ENCODE peak calls at places on chromosomes 11 and 22, in four cellular contexts. K is coronary artery, Z is GM23338, U is progenitor cell of endocrine pancreas. A is an unnamed sample.

GRCh38 chr11:66892926-66893325 is 36.1 kb downstream of the LRFN4 start:
- DNase-seq in K (no peak), Z (no peak), U (no peak), A (no peak)

GRCh38 chr22:10781571-10782403 is 4746.2 kb upstream of the OR11H1 start:
- DNase-seq in K (no peak), Z (no peak), U (no peak), A (no peak)

GRCh38 chr11:57294225-57295131 is 30.3 kb downstream of the TNKS1BP1 start:
- DNase-seq in K (no peak), Z (no peak), U (no peak), A (no peak)

GRCh38 chr22:44573451-44573850 is 75.4 kb upstream of the RTL6 start:
- DNase-seq in K (no peak), Z (no peak), U (no peak), A (no peak)

GRCh38 chr11:134794192-134794591 is 382.1 kb upstream of the B3GAT1 start:
- DNase-seq in K (no peak), Z (no peak), U (no peak), A (no peak)

GRCh38 chr11:70243912-70244652 is 26.4 kb upstream of the PPFIA1 start:
- DNase-seq in K (no peak), Z (no peak), U (no peak), A (no peak)

GRCh38 chr11:103529217-103529684 is 420.0 kb downstream of the DYNC2H1 start:
- DNase-seq in K (no peak), Z (no peak), U (no peak), A (no peak)

GRCh38 chr11:4543561-4543960 is 1.4 kb upstream of the OR52M1 start:
- DNase-seq in K (no peak), Z (no peak), U (no peak), A (no peak)

GRCh38 chr11:70278994-70279393 is 8.5 kb downstream of the PPFIA1 start:
- DNase-seq in K (no peak), Z (no peak), U (no peak), A (no peak)

GRCh38 chr22:27283714-27284113 is 517.8 kb downstream of the MN1 start:
- DNase-seq in K (no peak), Z (no peak), U (no peak), A (no peak)

GRCh38 chr11:122601131-122602125 is 54.1 kb upstream of the UBASH3B start:
- DNase-seq in K (no peak), Z (no peak), U (no peak), A (no peak)

GRCh38 chr11:101860694-101861371 is 54.0 kb upstream of the CEP126 start:
- DNase-seq in K (no peak), Z (peak; percentile 88), U (no peak), A (no peak)

GRCh38 chr11:116375221-116375620 is 397.6 kb downstream of the BUD13 start:
- DNase-seq in K (no peak), Z (peak; percentile 20), U (no peak), A (no peak)

GRCh38 chr11:76120513-76121081 is 85.7 kb downstream of the WNT11 start:
- DNase-seq in K (no peak), Z (peak; percentile 75), U (no peak), A (no peak)

GRCh38 chr11:91871791-91872190 is 352.8 kb upstream of the FAT3 start:
- DNase-seq in K (no peak), Z (no peak), U (no peak), A (no peak)

GRCh38 chr11:122108192-122108799 is 7.7 kb downstream of the BLID start:
- DNase-seq in K (no peak), Z (peak; percentile 81), U (no peak), A (no peak)

GRCh38 chr11:64239662-64240466 is 1.0 kb upstream of the FKBP2 start:
- DNase-seq in K (no peak), Z (no peak), U (no peak), A (peak; percentile 95)

GRCh38 chr11:64238999-64239398 is 1.9 kb upstream of the FKBP2 start:
- DNase-seq in K (no peak), Z (no peak), U (no peak), A (no peak)

GRCh38 chr11:64235427-64236161 is 1.2 kb downstream of the VEGFB start:
- DNase-seq in K (no peak), Z (no peak), U (no peak), A (no peak)

GRCh38 chr11:64238076-64238475 is 2.8 kb upstream of the FKBP2 start:
- DNase-seq in K (no peak), Z (no peak), U (no peak), A (no peak)

GRCh38 chr11:64237484-64237951 is 3.1 kb downstream of the VEGFB start:
- DNase-seq in K (no peak), Z (no peak), U (no peak), A (no peak)
- TF ChIP-seq CTCF in K (no peak), Z (no peak), U (no peak), A (no peak)

GRCh38 chr11:119999220-119999619 is 138.7 kb downstream of the TRIM29 start:
- DNase-seq in K (no peak), Z (peak; percentile 59), U (no peak), A (no peak)
- TF ChIP-seq CTCF in K (no peak), Z (peak; percentile 51), U (no peak), A (no peak)

GRCh38 chr11:46382644-46383403 is 1.4 kb downstream of the MDK start:
- DNase-seq in K (no peak), Z (peak; percentile 89), U (no peak), A (peak; percentile 22)
- TF ChIP-seq CTCF in K (no peak), Z (peak; percentile 84), U (peak; percentile 70), A (peak; percentile 34)

GRCh38 chr11:8336356-8337114 is 72.9 kb upstream of the LMO1 start:
- DNase-seq in K (no peak), Z (no peak), U (no peak), A (no peak)

GRCh38 chr11:8337396-8337795 is 73.7 kb upstream of the LMO1 start:
- DNase-seq in K (no peak), Z (no peak), U (no peak), A (no peak)

GRCh38 chr11:8339592-8340022 is 75.9 kb upstream of the LMO1 start:
- DNase-seq in K (no peak), Z (no peak), U (no peak), A (no peak)

GRCh38 chr11:8337115-8337386 is 73.4 kb upstream of the LMO1 start:
- DNase-seq in K (no peak), Z (no peak), U (no peak), A (no peak)

GRCh38 chr11:8338138-8338537 is 74.5 kb upstream of the LMO1 start:
- DNase-seq in K (no peak), Z (peak; percentile 74), U (peak; percentile 39), A (no peak)
- TF ChIP-seq CTCF in K (peak; percentile 23), Z (peak; percentile 89), U (peak; percentile 72), A (peak; percentile 86)

GRCh38 chr11:125871391-125872137 is 15.9 kb upstream of the HYLS1 start:
- DNase-seq in K (no peak), Z (peak; percentile 86), U (peak; percentile 41), A (no peak)
- TF ChIP-seq CTCF in K (peak; percentile 30), Z (peak; percentile 78), U (peak; percentile 68), A (no peak)

DNA sequence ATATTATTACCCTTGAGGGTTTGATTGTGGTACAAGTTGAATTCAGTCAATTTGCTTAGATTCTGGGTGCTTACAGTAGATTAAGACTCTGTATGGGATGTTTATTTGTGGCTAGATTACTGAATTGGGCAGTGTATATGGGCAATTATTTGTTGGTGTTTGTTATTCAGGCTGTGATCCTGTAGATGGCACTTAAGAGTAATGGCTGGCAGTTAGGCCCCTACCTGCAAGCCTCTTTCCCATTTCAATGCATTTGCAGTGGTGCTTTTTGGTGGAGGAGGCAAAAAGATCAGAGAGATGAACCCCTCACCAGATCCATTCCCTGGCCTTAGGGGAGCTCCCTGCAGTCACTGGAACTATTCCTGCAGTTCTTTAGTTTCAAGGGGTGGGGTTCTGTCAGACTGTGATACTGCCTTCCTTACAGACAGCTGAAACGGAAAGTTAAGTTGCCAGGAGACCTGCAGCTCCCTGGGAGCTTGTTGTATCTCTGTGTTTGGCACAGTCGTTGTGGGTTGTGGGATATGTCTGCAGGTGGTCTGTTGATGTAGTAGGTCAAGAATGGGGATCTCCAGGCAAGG is 199.5 kb downstream of the AASDHPPT start:
- DNase-seq in K (no peak), Z (peak; percentile 56), U (no peak), A (no peak)
- TF ChIP-seq CTCF in K (no peak), Z (peak; percentile 45), U (peak; percentile 39), A (no peak)

A was measured in CD14-positive monocyte.